ENCODE peak calls at places on chromosomes 4 and X, in five cellular contexts. N is stimulated activated CD8-positive, alpha-beta memory T cell treated with anti-CD3 and anti-CD28 coated beads, Interleukin-7, amount 100 ng/mL, for 24 hours; O is activated T-helper 1 cell treated with anti-CD3 and anti-CD28 coated beads, Interleukin-12 subunit alpha, Interleukin-12 subunit beta, Interleukin-2, Interleukin-4 antibody, amounts not matched to agents 30 ng/mL and 10 ng/mL and 1 ng/mL, durations not matched to agents 14 hours and 24 hours and 36 hours; M is M059J; H is OCI-LY7. D is an unnamed sample.
A peak's percentile ranks its signal among the peaks of the same experiment; 100 is the strongest.

GRCh38 chrX:96807318-96807717 is 76.4 kb upstream of the RPA4 start:
- DNase-seq in M (no peak), O (no peak), H (no peak), N (no peak), D (no peak)

GRCh38 chr4:147843162-147843561 is 111.3 kb downstream of the ARHGAP10 start:
- DNase-seq in O (no peak), H (peak; percentile 19), M (peak; percentile 14), N (no peak), D (peak; percentile 72)

GRCh38 chr4:184529283-184529682 is 54.9 kb upstream of the IRF2 start:
- DNase-seq in O (no peak), M (peak; percentile 73), N (no peak), H (no peak), D (no peak)

GRCh38 chr4:8024073-8024786 is 84.6 kb upstream of the AFAP1 start:
- DNase-seq in H (no peak), M (no peak), O (no peak), N (no peak), D (no peak)

GRCh38 chrX:71475906-71476305 is 57.0 kb upstream of the OGT start:
- DNase-seq in N (no peak), M (no peak), O (no peak), H (no peak), D (no peak)

GRCh38 chrX:30572004-30572403 is 5.6 kb downstream of the TASL start:
- DNase-seq in M (no peak), O (no peak), N (no peak), H (no peak), D (no peak)

GRCh38 chr4:26985836-26986235 is 125.2 kb downstream of the STIM2 start:
- DNase-seq in N (no peak), O (peak; percentile 44), M (no peak), H (peak; percentile 71), D (no peak)

GRCh38 chr4:125547842-125548241 is 233.1 kb downstream of the FAT4 start:
- DNase-seq in N (no peak), M (no peak), O (no peak), H (no peak), D (no peak)

GRCh38 chr4:184473515-184474260 is 662 bp downstream of the IRF2 start:
- DNase-seq in N (no peak), H (peak; percentile 71), M (peak; percentile 50), O (peak; percentile 53), D (peak; percentile 13)

GRCh38 chr4:122329876-122330595 is 48.8 kb upstream of the ADAD1 start:
- DNase-seq in M (peak; percentile 42), O (no peak), H (no peak), N (no peak), D (no peak)

GRCh38 chrX:78658851-78659744 is at the start of gene RTL3:
- DNase-seq in N (no peak), M (peak; percentile 95), O (no peak), H (no peak), D (no peak)

GRCh38 chr4:152063301-152064235 is 302.8 kb upstream of the GATB start:
- DNase-seq in H (no peak), N (no peak), O (peak; percentile 58), M (no peak), D (no peak)

GRCh38 chrX:16882702-16883486 is 12.7 kb upstream of the RBBP7 start:
- DNase-seq in O (peak; percentile 31), N (peak; percentile 44), H (peak; percentile 80), M (peak; percentile 68), D (peak; percentile 73)

GRCh38 chr4:7132730-7133582 is 59.4 kb upstream of the SORCS2 start:
- DNase-seq in M (no peak), H (no peak), O (no peak), N (no peak), D (no peak)

GRCh38 chrX:154032653-154033052 is 13.0 kb upstream of the IRAK1 start:
- DNase-seq in M (no peak), N (no peak), O (no peak), H (no peak), D (no peak)

GRCh38 chr4:120544838-120545237 is 377.7 kb downstream of the PRDM5 start:
- DNase-seq in O (no peak), N (no peak), M (peak; percentile 6), H (no peak), D (no peak)

GRCh38 chrX:73838123-73838522 is 275.1 kb downstream of the CHIC1 start:
- DNase-seq in O (no peak), N (no peak), H (no peak), M (no peak), D (no peak)

GRCh38 chr4:184669251-184669650 is 19.7 kb downstream of the PRIMPOL start:
- DNase-seq in O (no peak), M (no peak), H (no peak), N (no peak), D (no peak)

GRCh38 chr4:58064618-58065017 is 954.4 kb upstream of the IGFBP7 start:
- DNase-seq in M (no peak), N (no peak), H (no peak), O (no peak), D (no peak)

GRCh38 chr4:151922306-151922705 is 161.5 kb upstream of the GATB start:
- DNase-seq in M (no peak), O (no peak), H (no peak), N (no peak), D (no peak)

GRCh38 chr4:147366164-147366563 is 114.7 kb upstream of the EDNRA start:
- DNase-seq in H (no peak), M (no peak), N (no peak), O (no peak), D (no peak)

GRCh38 chrX:40952855-40953254 is 132.4 kb upstream of the USP9X start:
- DNase-seq in H (no peak), N (no peak), M (peak; percentile 63), O (peak; percentile 2), D (no peak)

GRCh38 chrX:151183912-151184565 is 7.7 kb downstream of the GPR50 start:
- DNase-seq in O (no peak), H (no peak), N (no peak), M (no peak), D (no peak)

GRCh38 chrX:41167888-41168287 is 82.6 kb downstream of the USP9X start:
- DNase-seq in M (no peak), N (no peak), O (no peak), H (no peak), D (no peak)

GRCh38 chr4:65341557-65341956 is 328.7 kb downstream of the EPHA5 start:
- DNase-seq in O (no peak), N (no peak), H (no peak), M (no peak), D (no peak)

GRCh38 chr4:28378109-28378830 is 1517.6 kb downstream of the STIM2 start:
- DNase-seq in O (no peak), M (no peak), N (no peak), H (no peak), D (no peak)

GRCh38 chr4:183165371-183165770 is 66.3 kb downstream of the WWC2 start:
- DNase-seq in M (no peak), H (no peak), N (no peak), O (no peak), D (no peak)

GRCh38 chr4:181161669-181162068 is 1081.5 kb upstream of the TENM3 start:
- DNase-seq in M (peak; percentile 55), N (no peak), O (no peak), H (no peak), D (no peak)

GRCh38 chrX:10326578-10326977 is 169.8 kb downstream of the CLCN4 start:
- DNase-seq in O (no peak), M (peak; percentile 64), H (peak; percentile 8), N (no peak), D (no peak)

GRCh38 chr4:56750231-56750630 is 69.1 kb upstream of the HOPX start:
- DNase-seq in H (no peak), N (no peak), O (no peak), M (no peak), D (no peak)